ENCODE peak calls at places on chromosomes 3 and 15, in ten cellular contexts. E, N, Y, B, G, J, M, V, W and O are unnamed samples.

GRCh38 chr3:40299721-40300335 is 9.7 kb upstream of the EIF1B start:
- DNase-seq in E (no peak), N (peak), Y (no peak), B (no peak), G (no peak), J (no peak), M (peak), V (peak), W (peak), O (peak)

GRCh38 chr3:64454179-64454578 is 228.9 kb upstream of the PRICKLE2 start:
- DNase-seq in E (no peak), N (peak), Y (no peak), B (no peak), G (peak), J (no peak), M (no peak), V (no peak), W (no peak), O (peak)

GRCh38 chr15:52730163-52730562 is 51.0 kb upstream of the ATOSA start:
- DNase-seq in E (no peak), N (peak), Y (no peak), B (no peak), G (peak), J (no peak), M (no peak), V (peak), W (no peak), O (peak)

GRCh38 chr15:85454403-85454802 is 74.0 kb downstream of the AKAP13 start:
- DNase-seq in E (no peak), N (no peak), Y (no peak), B (no peak), G (peak), J (no peak), M (no peak), V (no peak), W (no peak), O (no peak)

GRCh38 chr3:165389064-165389463 is 192.9 kb upstream of the SLITRK3 start:
- DNase-seq in E (no peak), N (peak), Y (no peak), B (no peak), G (no peak), J (no peak), M (no peak), V (no peak), W (no peak), O (no peak)

GRCh38 chr3:177824190-177824786 is 627.0 kb upstream of the TBL1XR1 start:
- DNase-seq in E (no peak), N (peak), Y (no peak), B (no peak), G (peak), J (no peak), M (no peak), V (peak), W (peak), O (peak)

GRCh38 chr3:139302084-139302800 is 41.6 kb upstream of the MRPS22 start:
- DNase-seq in E (peak), N (peak), Y (peak), B (no peak), G (peak), J (peak), M (peak), V (peak), W (no peak), O (peak)

GRCh38 chr3:127833281-127834032 is 11.1 kb upstream of the MGLL start:
- DNase-seq in E (no peak), N (peak), Y (no peak), B (no peak), G (peak), J (no peak), M (no peak), V (peak), W (no peak), O (no peak)

GRCh38 chr3:65785065-65785645 is 253.6 kb downstream of the MAGI1 start:
- DNase-seq in E (no peak), N (peak), Y (no peak), B (no peak), G (peak), J (no peak), M (peak), V (peak), W (no peak), O (peak)

GRCh38 chr3:186815490-186815889 is 9.2 kb upstream of the RFC4 start:
- DNase-seq in E (no peak), N (peak), Y (no peak), B (no peak), G (peak), J (no peak), M (no peak), V (peak), W (no peak), O (peak)

GRCh38 chr15:87943629-87944028 is 312.9 kb downstream of the NTRK3 start:
- DNase-seq in E (no peak), N (no peak), Y (no peak), B (no peak), G (no peak), J (no peak), M (no peak), V (no peak), W (no peak), O (no peak)

GRCh38 chr3:103126111-103126510 is 691.3 kb downstream of the ZPLD1 start:
- DNase-seq in E (peak), N (no peak), Y (no peak), B (no peak), G (no peak), J (no peak), M (no peak), V (no peak), W (no peak), O (no peak)

GRCh38 chr3:195838714-195839113 is 27.0 kb upstream of the MUC4 start:
- DNase-seq in E (no peak), N (no peak), Y (no peak), B (no peak), G (no peak), J (no peak), M (no peak), V (no peak), W (no peak), O (no peak)

GRCh38 chr3:20039765-20040475 is at the start of gene KAT2B:
- DNase-seq in E (no peak), N (peak), Y (peak), B (peak), G (peak), J (peak), M (no peak), V (peak), W (peak), O (peak)

GRCh38 chr15:52529289-52529929 is 729 bp upstream of the MYO5A start:
- DNase-seq in E (no peak), N (no peak), Y (no peak), B (peak), G (no peak), J (peak), M (no peak), V (no peak), W (no peak), O (no peak)

GRCh38 chr3:13189639-13190375 is 116.6 kb upstream of the IQSEC1 start:
- DNase-seq in E (peak), N (peak), Y (no peak), B (peak), G (peak), J (peak), M (no peak), V (peak), W (no peak), O (peak)

GRCh38 chr3:113086506-113087461 is 96.0 kb downstream of the GTPBP8 start:
- DNase-seq in E (no peak), N (peak), Y (no peak), B (no peak), G (peak), J (no peak), M (no peak), V (no peak), W (no peak), O (no peak)

GRCh38 chr3:184050217-184050847 is 2.5 kb upstream of the HTR3C start:
- DNase-seq in E (no peak), N (peak), Y (no peak), B (no peak), G (peak), J (no peak), M (no peak), V (no peak), W (no peak), O (no peak)

GRCh38 chr15:81419304-81419943 is 45.4 kb upstream of the TMC3 start:
- DNase-seq in E (no peak), N (peak), Y (no peak), B (no peak), G (peak), J (no peak), M (peak), V (no peak), W (no peak), O (peak)

GRCh38 chr15:74233864-74234597 is 2.1 kb upstream of the CCDC33 start:
- DNase-seq in E (no peak), N (no peak), Y (no peak), B (no peak), G (no peak), J (no peak), M (no peak), V (no peak), W (no peak), O (no peak)

GRCh38 chr3:191721390-191721801 is 260.4 kb downstream of the PYDC2 start:
- DNase-seq in E (no peak), N (peak), Y (no peak), B (no peak), G (no peak), J (no peak), M (no peak), V (peak), W (no peak), O (no peak)

GRCh38 chr15:44798815-44799214 is 62.5 kb downstream of the TRIM69 start:
- DNase-seq in E (no peak), N (no peak), Y (no peak), B (no peak), G (no peak), J (no peak), M (no peak), V (no peak), W (no peak), O (no peak)

GRCh38 chr3:183815565-183815943 is 9.8 kb downstream of the MAP6D1 start:
- DNase-seq in E (no peak), N (no peak), Y (no peak), B (no peak), G (no peak), J (peak), M (no peak), V (no peak), W (no peak), O (no peak)

GRCh38 chr3:86914651-86915050 is 76.3 kb downstream of the VGLL3 start:
- DNase-seq in E (no peak), N (no peak), Y (no peak), B (no peak), G (no peak), J (no peak), M (no peak), V (no peak), W (no peak), O (no peak)

GRCh38 chr3:195040773-195041520 is 230.0 kb downstream of the XXYLT1 start:
- DNase-seq in E (peak), N (peak), Y (no peak), B (no peak), G (peak), J (no peak), M (no peak), V (peak), W (no peak), O (no peak)

GRCh38 chr3:195154111-195154791 is 116.7 kb downstream of the XXYLT1 start:
- DNase-seq in E (no peak), N (no peak), Y (no peak), B (no peak), G (no peak), J (no peak), M (no peak), V (no peak), W (peak), O (no peak)

GRCh38 chr15:51536965-51537574 is 85.5 kb downstream of the DMXL2 start:
- DNase-seq in E (no peak), N (peak), Y (no peak), B (no peak), G (peak), J (no peak), M (no peak), V (no peak), W (no peak), O (peak)

GRCh38 chr3:66261318-66261717 is 40.5 kb downstream of the SLC25A26 start:
- DNase-seq in E (no peak), N (peak), Y (no peak), B (no peak), G (peak), J (no peak), M (no peak), V (no peak), W (no peak), O (peak)

GRCh38 chr15:66876731-66877545 is 174.9 kb downstream of the SMAD6 start:
- DNase-seq in E (no peak), N (no peak), Y (no peak), B (no peak), G (no peak), J (peak), M (no peak), V (no peak), W (no peak), O (no peak)

GRCh38 chr3:189101594-189101993 is 70.2 kb upstream of the TPRG1 start:
- DNase-seq in E (no peak), N (no peak), Y (no peak), B (no peak), G (no peak), J (no peak), M (no peak), V (no peak), W (no peak), O (no peak)
- TF ChIP-seq CTCF in E (no peak), N (no peak), Y (no peak), B (no peak), G (no peak), J (no peak), M (no peak), V (no peak), W (no peak), O (no peak)

GRCh38 chr15:80058851-80059785 is at the start of gene ZFAND6:
- DNase-seq in E (peak), N (peak), Y (peak), B (peak), G (peak), J (peak), M (peak), V (peak), W (peak), O (peak)
- H3K4me3 ChIP-seq in E (peak), N (peak), Y (peak), B (peak), G (peak), J (peak), M (peak), V (peak), W (peak), O (peak)

GRCh38 chr15:40931300-40932142 is 2.4 kb downstream of the DLL4 start:
- DNase-seq in E (no peak), N (no peak), Y (peak), B (no peak), G (no peak), J (peak), M (no peak), V (no peak), W (no peak), O (no peak)
- TF ChIP-seq CTCF in E (no peak), N (no peak), Y (no peak), B (no peak), G (no peak), J (no peak), M (no peak), V (no peak), W (no peak), O (no peak)

DNA sequence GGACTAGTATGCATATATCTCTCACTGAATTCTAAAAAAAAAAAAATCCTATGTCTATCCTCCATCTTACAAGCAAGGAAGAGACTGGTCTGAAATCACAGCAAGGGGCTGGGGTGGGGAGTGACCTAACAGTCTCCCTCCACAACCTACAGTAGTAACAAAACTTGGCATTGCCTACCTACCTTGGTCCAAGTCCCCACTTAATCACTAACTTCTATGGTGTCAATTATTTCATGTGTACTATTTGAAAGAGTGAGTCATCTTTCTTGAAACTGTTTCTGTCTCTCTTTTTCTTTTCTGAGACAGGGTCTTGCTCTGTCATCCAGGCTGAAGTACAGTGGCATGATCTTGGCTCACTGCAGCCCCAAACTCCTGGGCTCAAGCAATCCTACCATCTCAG is 36.8 kb downstream of the CHAC1 start:
- DNase-seq in E (no peak), N (no peak), Y (no peak), B (no peak), G (no peak), J (no peak), M (no peak), V (no peak), W (no peak), O (no peak)
- H3K4me3 ChIP-seq in E (no peak), N (no peak), Y (no peak), B (no peak), G (no peak), J (no peak), M (no peak), V (no peak), W (no peak), O (no peak)

DNA sequence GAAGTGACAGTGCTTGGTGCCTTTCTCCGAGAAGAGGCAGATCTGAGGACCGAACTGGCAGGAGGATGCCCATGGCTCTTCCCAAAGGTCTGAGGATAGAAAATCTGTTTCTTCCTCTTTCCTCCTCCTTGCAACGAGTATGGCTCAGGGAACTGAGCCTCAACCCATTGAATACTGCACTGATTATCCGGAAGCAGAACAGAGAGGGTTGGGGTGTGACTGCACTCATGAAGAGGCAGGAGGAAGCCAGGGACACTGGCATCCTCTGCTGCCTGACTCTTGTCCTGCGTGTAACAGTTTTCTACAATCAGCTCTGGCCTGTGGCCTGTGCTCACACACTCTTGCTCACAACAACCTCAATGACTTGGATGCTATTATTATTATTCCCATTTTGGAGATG is 38.9 kb downstream of the KIF9 start:
- DNase-seq in E (no peak), N (no peak), Y (no peak), B (no peak), G (no peak), J (no peak), M (no peak), V (no peak), W (no peak), O (no peak)
- TF ChIP-seq CTCF in E (no peak), N (no peak), Y (no peak), B (no peak), G (no peak), J (no peak), M (no peak), V (no peak), W (no peak), O (no peak)

DNA sequence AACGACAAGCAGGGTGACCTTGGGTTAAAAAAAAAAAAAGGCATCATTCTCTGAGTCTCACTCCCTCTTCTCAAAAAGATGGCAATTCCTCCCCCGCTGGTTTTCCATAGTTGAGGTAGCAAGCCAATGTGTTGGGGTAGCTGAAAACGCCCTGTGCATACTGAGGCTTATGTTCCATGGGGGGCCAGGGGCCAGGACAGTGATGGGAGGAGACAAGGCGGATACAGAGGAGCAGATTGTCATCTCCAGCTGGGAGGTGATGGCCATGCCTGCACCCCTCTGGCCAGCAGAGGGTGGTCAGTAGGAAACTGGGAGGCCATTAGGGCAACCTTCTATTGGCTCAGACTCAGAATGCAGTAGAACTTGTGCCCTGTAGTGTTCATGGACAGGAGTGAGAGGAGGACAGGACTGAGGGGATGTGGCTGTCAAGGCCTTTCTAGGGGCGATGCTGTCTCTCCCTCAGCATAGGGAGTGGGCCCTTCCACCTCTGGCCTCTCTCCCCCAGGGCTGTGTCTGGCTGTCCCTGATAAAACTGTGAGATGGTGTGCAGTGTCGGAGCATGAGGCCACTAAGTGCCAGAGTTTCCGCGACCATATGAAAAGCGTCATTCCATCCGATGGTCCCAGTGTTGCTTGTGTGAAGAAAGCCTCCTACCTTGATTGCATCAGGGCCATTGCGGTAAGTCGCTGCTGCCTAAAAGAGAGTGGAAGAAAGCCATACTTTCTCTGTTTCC is 1.9 kb downstream of the TF start:
- DNase-seq in E (no peak), N (no peak), Y (no peak), B (no peak), G (no peak), J (no peak), M (no peak), V (no peak), W (no peak), O (no peak)
- H3K4me3 ChIP-seq in E (no peak), N (no peak), Y (no peak), B (peak), G (no peak), J (no peak), M (no peak), V (no peak), W (no peak), O (no peak)

GRCh38 chr3:124489506-124489905 is 240.7 kb upstream of the UMPS start:
- DNase-seq in E (no peak), N (no peak), Y (no peak), B (no peak), G (no peak), J (no peak), M (no peak), V (no peak), W (no peak), O (no peak)

GRCh38 chr3:124483915-124484470 is 246.3 kb upstream of the UMPS start:
- DNase-seq in E (peak), N (peak), Y (no peak), B (no peak), G (no peak), J (no peak), M (no peak), V (peak), W (no peak), O (peak)

GRCh38 chr3:124491875-124492274 is 238.4 kb upstream of the UMPS start:
- DNase-seq in E (no peak), N (no peak), Y (no peak), B (no peak), G (no peak), J (no peak), M (no peak), V (no peak), W (no peak), O (no peak)

GRCh38 chr3:124491098-124491497 is 239.2 kb upstream of the UMPS start:
- DNase-seq in E (no peak), N (peak), Y (no peak), B (no peak), G (no peak), J (no peak), M (no peak), V (no peak), W (no peak), O (no peak)

DNA sequence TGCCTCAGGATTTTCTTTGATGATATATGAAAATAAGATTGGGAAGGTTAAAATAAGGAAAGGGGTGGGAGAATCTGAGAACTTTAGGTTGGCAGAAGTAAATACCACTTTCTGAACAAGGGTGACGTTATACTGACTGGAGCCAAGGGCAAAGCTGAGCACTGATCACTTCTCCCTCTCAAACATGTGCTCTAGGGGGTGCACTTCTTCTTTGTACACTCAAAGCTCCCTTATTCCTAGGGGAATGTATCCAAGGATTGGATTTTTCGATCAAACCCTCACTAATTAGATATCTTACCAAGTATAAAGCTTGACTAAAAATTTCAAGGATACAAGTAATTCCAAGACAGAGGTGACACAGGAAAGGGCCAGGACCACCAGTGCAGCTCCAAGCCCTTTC is 243.9 kb upstream of the UMPS start:
- DNase-seq in E (no peak), N (no peak), Y (no peak), B (no peak), G (no peak), J (no peak), M (no peak), V (no peak), W (no peak), O (no peak)
- TF ChIP-seq CTCF in E (no peak), N (no peak), Y (peak), B (peak), G (no peak), J (no peak), M (peak), V (no peak), W (no peak), O (no peak)